ENCODE peak calls at places on chromosomes 5 and 9, in nine cellular contexts. E, J, S, M, X, O, Q, N and Z are unnamed samples.
A peak's percentile ranks its signal among the peaks of the same experiment; 100 is the strongest.

GRCh38 chr5:170273968-170274710 is 23.4 kb downstream of the LCP2 start:
- DNase-seq in E (peak; percentile 51), J (peak; percentile 61), S (no peak), M (no peak), X (peak; percentile 84), O (no peak), Q (no peak), N (peak; percentile 42), Z (no peak)

GRCh38 chr9:7289773-7290172 is 509.8 kb downstream of the DMAC1 start:
- DNase-seq in E (no peak), J (no peak), S (no peak), M (no peak), X (no peak), O (no peak), Q (no peak), N (no peak), Z (no peak)

GRCh38 chr5:7714697-7715096 is 136.2 kb downstream of the CFAP90 start:
- DNase-seq in E (no peak), J (no peak), S (no peak), M (no peak), X (no peak), O (no peak), Q (no peak), N (no peak), Z (no peak)

GRCh38 chr5:38008198-38008597 is 168.4 kb upstream of the GDNF start:
- DNase-seq in E (no peak), J (no peak), S (no peak), M (no peak), X (no peak), O (no peak), Q (no peak), N (no peak), Z (no peak)

GRCh38 chr9:112719696-112720095 is 1.8 kb upstream of the INIP start:
- DNase-seq in E (no peak), J (no peak), S (no peak), M (no peak), X (no peak), O (no peak), Q (no peak), N (no peak), Z (no peak)

GRCh38 chr9:70816316-70816715 is 305.1 kb downstream of the TRPM3 start:
- DNase-seq in E (no peak), J (no peak), S (no peak), M (no peak), X (no peak), O (no peak), Q (no peak), N (no peak), Z (no peak)

GRCh38 chr9:26175264-26175663 is 497.0 kb upstream of the TUSC1 start:
- DNase-seq in E (no peak), J (no peak), S (peak; percentile 19), M (no peak), X (no peak), O (no peak), Q (no peak), N (no peak), Z (no peak)

GRCh38 chr5:76816110-76816831 is 2.6 kb upstream of the F2RL1 start:
- DNase-seq in E (no peak), J (no peak), S (no peak), M (no peak), X (no peak), O (no peak), Q (no peak), N (no peak), Z (no peak)

GRCh38 chr5:88833371-88834107 is 49.4 kb downstream of the MEF2C start:
- DNase-seq in E (no peak), J (peak; percentile 84), S (no peak), M (peak; percentile 38), X (peak; percentile 24), O (peak; percentile 52), Q (no peak), N (no peak), Z (no peak)

GRCh38 chr5:143037071-143037470 is 266.9 kb downstream of the ARHGAP26 start:
- DNase-seq in E (no peak), J (no peak), S (no peak), M (no peak), X (peak; percentile 72), O (no peak), Q (no peak), N (no peak), Z (no peak)

GRCh38 chr9:129995409-129996160 is 47.4 kb downstream of the FNBP1 start:
- DNase-seq in E (no peak), J (no peak), S (no peak), M (no peak), X (peak; percentile 16), O (no peak), Q (no peak), N (no peak), Z (no peak)

GRCh38 chr9:69931340-69931739 is 110.7 kb downstream of the CFAP95 start:
- DNase-seq in E (no peak), J (no peak), S (no peak), M (no peak), X (peak; percentile 70), O (no peak), Q (peak; percentile 9), N (no peak), Z (no peak)

GRCh38 chr5:178111925-178112324 is 1.4 kb upstream of the N4BP3 start:
- DNase-seq in E (no peak), J (no peak), S (no peak), M (no peak), X (no peak), O (no peak), Q (no peak), N (peak; percentile 64), Z (no peak)

GRCh38 chr9:16671591-16672137 is 198.8 kb downstream of the BNC2 start:
- DNase-seq in E (no peak), J (no peak), S (no peak), M (no peak), X (no peak), O (no peak), Q (no peak), N (no peak), Z (no peak)

GRCh38 chr9:118647331-118647730 is 721.9 kb downstream of the BRINP1 start:
- DNase-seq in E (no peak), J (no peak), S (no peak), M (no peak), X (no peak), O (no peak), Q (no peak), N (no peak), Z (no peak)

GRCh38 chr9:128323192-128323730 is 622 bp downstream of the COQ4 start:
- DNase-seq in E (no peak), J (no peak), S (no peak), M (no peak), X (no peak), O (no peak), Q (no peak), N (no peak), Z (no peak)

GRCh38 chr5:93960044-93960443 is 218.6 kb upstream of the POU5F2 start:
- DNase-seq in E (no peak), J (no peak), S (no peak), M (no peak), X (no peak), O (no peak), Q (no peak), N (no peak), Z (no peak)

GRCh38 chr9:1262367-1262766 is 212.2 kb downstream of the DMRT2 start:
- DNase-seq in E (no peak), J (no peak), S (no peak), M (no peak), X (no peak), O (no peak), Q (peak; percentile 17), N (no peak), Z (no peak)

GRCh38 chr5:37991267-37991902 is 151.5 kb upstream of the GDNF start:
- DNase-seq in E (no peak), J (no peak), S (no peak), M (no peak), X (no peak), O (no peak), Q (peak; percentile 9), N (no peak), Z (no peak)

GRCh38 chr5:134500699-134501430 is 24.6 kb upstream of the JADE2 start:
- DNase-seq in E (no peak), J (no peak), S (no peak), M (no peak), X (no peak), O (peak; percentile 29), Q (no peak), N (no peak), Z (no peak)
- H3K27me3 ChIP-seq in E (no peaks in the 10 kb centered on the region), J (no peaks in the 10 kb centered on the region), S (no peaks in the 10 kb centered on the region), M (no peaks in the 10 kb centered on the region), X (no peaks in the 10 kb centered on the region), O (no peaks in the 10 kb centered on the region), Q (no peaks in the 10 kb centered on the region), N (no peaks in the 10 kb centered on the region), Z (no peaks in the 10 kb centered on the region)

GRCh38 chr9:75885652-75886051 is 4.8 kb upstream of the PCSK5 start:
- DNase-seq in E (no peak), J (no peak), S (no peak), M (no peak), X (no peak), O (no peak), Q (no peak), N (no peak), Z (no peak)
- TF ChIP-seq POLR2AphosphoS5 in E (no peak), J (no peak), S (no peak), M (no peak), X (no peak), O (no peak), Q (no peak), N (no peak), Z (no peak)

GRCh38 chr5:65034029-65034781 is 265.5 kb downstream of the CWC27 start:
- DNase-seq in E (peak; percentile 66), J (no peak), S (no peak), M (no peak), X (peak; percentile 20), O (peak; percentile 77), Q (peak; percentile 22), N (no peak), Z (no peak)
- H3K4me3 ChIP-seq in E (no peak overlapping the region), J (no peak overlapping the region), S (no peak overlapping the region), M (no peak overlapping the region), X (peak overlapping the region; percentile 56), O (no peak overlapping the region), Q (no peak overlapping the region), N (no peak overlapping the region), Z (no peak overlapping the region)

GRCh38 chr5:174618589-174618988 is 105.8 kb upstream of the MSX2 start:
- DNase-seq in E (no peak), J (no peak), S (no peak), M (no peak), X (no peak), O (no peak), Q (no peak), N (peak; percentile 69), Z (no peak)

GRCh38 chr5:174615986-174616500 is 108.3 kb upstream of the MSX2 start:
- DNase-seq in E (no peak), J (no peak), S (no peak), M (no peak), X (no peak), O (no peak), Q (no peak), N (peak; percentile 42), Z (no peak)

GRCh38 chr5:174617285-174617684 is 107.1 kb upstream of the MSX2 start:
- DNase-seq in E (no peak), J (no peak), S (no peak), M (no peak), X (no peak), O (no peak), Q (no peak), N (no peak), Z (no peak)

GRCh38 chr5:174614500-174615135 is 109.8 kb upstream of the MSX2 start:
- DNase-seq in E (no peak), J (no peak), S (no peak), M (no peak), X (no peak), O (no peak), Q (no peak), N (no peak), Z (no peak)

GRCh38 chr5:174617910-174618309 is 106.5 kb upstream of the MSX2 start:
- DNase-seq in E (no peak), J (no peak), S (no peak), M (no peak), X (no peak), O (no peak), Q (no peak), N (peak; percentile 31), Z (no peak)
- H3K27me3 ChIP-seq in E (no peaks in the 10 kb centered on the region), J (no peaks in the 10 kb centered on the region), S (no peaks in the 10 kb centered on the region), M (peaks cover 8% of the 10 kb centered on the region), X (no peaks in the 10 kb centered on the region), O (peaks cover 8% of the 10 kb centered on the region), Q (no peaks in the 10 kb centered on the region), N (no peaks in the 10 kb centered on the region), Z (no peaks in the 10 kb centered on the region)